ENCODE peak calls at places on chromosomes 6 and 20, in eight cellular contexts. H is activated T-cell treated with anti-CD3 and anti-CD28 coated beads for 4 hours, O is left ventricle myocardium inferior, F is neuronal stem cell, K is lower leg skin, W is naive B cell, L is T47D, N is hepatocyte. B is an unnamed sample.

GRCh38 chr6:35468980-35469710 is 944 bp downstream of the RPL10A start:
- DNase-seq in H (no peak), F (no peak), L (no peak), N (no peak), O (no peak), K (no peak), W (no peak), B (no peak)

GRCh38 chr6:112337209-112337638 is 9.9 kb upstream of the RFPL4B start:
- DNase-seq in L (peak), N (peak), F (peak), W (no peak), K (no peak), H (no peak), O (peak), B (no peak)

GRCh38 chr6:142844065-142844755 is 100.8 kb downstream of the HIVEP2 start:
- DNase-seq in W (no peak), L (no peak), F (no peak), K (no peak), N (no peak), O (no peak), H (no peak), B (no peak)

GRCh38 chr6:159252955-159253508 is 83.8 kb downstream of the FNDC1 start:
- DNase-seq in O (no peak), L (peak), F (peak), N (peak), K (no peak), H (no peak), W (no peak), B (peak)

GRCh38 chr6:84526631-84527030 is 237.8 kb downstream of the TBX18 start:
- DNase-seq in K (no peak), H (no peak), W (no peak), N (no peak), O (no peak), L (no peak), F (no peak), B (no peak)

GRCh38 chr6:44211284-44211683 is 5.4 kb upstream of the MYMX start:
- DNase-seq in L (no peak), O (no peak), F (no peak), W (no peak), K (no peak), H (no peak), N (no peak), B (no peak)

GRCh38 chr6:122020588-122021271 is 378.7 kb upstream of the HSF2 start:
- DNase-seq in N (no peak), O (no peak), W (no peak), K (no peak), F (no peak), H (no peak), L (no peak), B (no peak)

GRCh38 chr6:29909995-29910394 is 32.3 kb upstream of the HLA-A start:
- DNase-seq in O (no peak), F (no peak), N (no peak), L (no peak), W (no peak), K (no peak), H (no peak), B (no peak)

GRCh38 chr6:51024126-51024525 is 205.5 kb downstream of the TFAP2B start:
- DNase-seq in W (no peak), F (no peak), L (no peak), H (no peak), K (no peak), O (no peak), N (no peak), B (no peak)

GRCh38 chr6:34115396-34116314 is 30.2 kb downstream of the GRM4 start:
- DNase-seq in H (no peak), W (peak), O (no peak), N (peak), K (no peak), F (peak), L (peak), B (peak)

GRCh38 chr6:161273356-161273751 is 507 bp downstream of the AGPAT4 start:
- DNase-seq in L (no peak), K (no peak), W (peak), H (no peak), N (peak), F (peak), O (no peak), B (peak)

GRCh38 chr6:120805267-120805666 is 529.0 kb downstream of the TBC1D32 start:
- DNase-seq in H (no peak), K (no peak), L (no peak), O (no peak), F (no peak), W (no peak), N (no peak), B (no peak)

GRCh38 chr20:44616604-44616964 is 34.2 kb downstream of the PKIG start:
- DNase-seq in H (no peak), L (no peak), K (peak), W (no peak), N (no peak), O (peak), F (no peak), B (no peak)

GRCh38 chr6:27297857-27298730 is 14.0 kb downstream of the POM121L2 start:
- DNase-seq in H (no peak), L (peak), W (no peak), O (no peak), K (no peak), F (no peak), N (peak), B (no peak)

GRCh38 chr20:46276531-46276930 is 31.8 kb downstream of the CDH22 start:
- DNase-seq in W (no peak), F (no peak), O (no peak), H (no peak), L (no peak), N (no peak), K (no peak), B (no peak)

GRCh38 chr6:18280084-18280483 is 15.8 kb upstream of the DEK start:
- DNase-seq in H (no peak), F (no peak), N (no peak), L (peak), O (no peak), K (no peak), W (no peak), B (no peak)

GRCh38 chr6:162151050-162151658 is 576.4 kb downstream of the PRKN start:
- DNase-seq in W (no peak), K (no peak), L (no peak), N (no peak), H (no peak), F (no peak), O (no peak), B (no peak)

GRCh38 chr20:39282619-39283092 is 320.5 kb downstream of the DHX35 start:
- DNase-seq in L (no peak), K (no peak), O (no peak), N (no peak), H (no peak), W (no peak), F (no peak), B (no peak)

GRCh38 chr6:115613488-115613887 is 447.2 kb downstream of the FRK start:
- DNase-seq in K (no peak), F (no peak), O (no peak), H (no peak), N (no peak), W (no peak), L (no peak), B (no peak)

GRCh38 chr20:675453-676314 is at the start of gene SCRT2:
- DNase-seq in N (peak), W (peak), L (peak), O (peak), K (peak), H (peak), F (peak), B (peak)

GRCh38 chr6:36519352-36519751 is 27.9 kb downstream of the STK38 start:
- DNase-seq in F (no peak), O (no peak), L (no peak), H (no peak), K (no peak), W (no peak), N (no peak), B (no peak)